ENCODE peak calls at places on chromosomes 3 and 15, in eight cellular contexts. N is pancreas, C is ovary, R is H1, E is cardiac muscle cell, G is HCT116, W is neuronal stem cell, K is GM23248. A is an unnamed sample. For H3K4me1, the result is how much of the 10 kb centered on the place peaks cover.

GRCh38 chr3:111691293-111691909 is 96.3 kb upstream of the ZBED2 start:
- DNase-seq in N (no peak), C (no peak), R (no peak), E (peak), G (no peak), W (no peak), K (peak), A (peak)

GRCh38 chr3:167653750-167654149 is at the start of gene WDR49:
- DNase-seq in N (no peak), C (no peak), R (peak), E (no peak), G (no peak), W (peak), K (no peak), A (no peak)

GRCh38 chr15:44045661-44046060 is 149.4 kb downstream of the FRMD5 start:
- DNase-seq in N (no peak), C (no peak), R (no peak), E (no peak), G (no peak), W (no peak), K (no peak), A (no peak)

GRCh38 chr15:89356634-89357298 is 22.1 kb upstream of the POLG start:
- DNase-seq in N (no peak), C (no peak), R (no peak), E (no peak), G (no peak), W (no peak), K (peak), A (peak)

GRCh38 chr15:64636541-64636940 is 138.8 kb downstream of the RBPMS2 start:
- DNase-seq in N (no peak), C (no peak), R (no peak), E (no peak), G (no peak), W (no peak), K (no peak), A (no peak)

GRCh38 chr3:171177056-171177455 is 150.5 kb upstream of the SLC2A2 start:
- DNase-seq in N (no peak), C (no peak), R (no peak), E (no peak), G (no peak), W (no peak), K (no peak), A (no peak)

GRCh38 chr15:61337541-61337940 is 108.4 kb upstream of the RORA start:
- DNase-seq in N (no peak), C (no peak), R (no peak), E (no peak), G (no peak), W (no peak), K (no peak), A (no peak)

GRCh38 chr3:123120546-123120945 is 53.7 kb downstream of the PDIA5 start:
- DNase-seq in N (no peak), C (no peak), R (no peak), E (no peak), G (no peak), W (no peak), K (no peak), A (no peak)

GRCh38 chr3:46386206-46386605 is 15.5 kb downstream of the CCR5 start:
- DNase-seq in N (no peak), C (no peak), R (no peak), E (no peak), G (peak), W (no peak), K (peak), A (no peak)

GRCh38 chr3:157922614-157923013 is 183.6 kb downstream of the SHOX2 start:
- DNase-seq in N (no peak), C (no peak), R (no peak), E (no peak), G (no peak), W (no peak), K (no peak), A (no peak)

GRCh38 chr3:169171739-169172138 is 491.8 kb downstream of the MECOM start:
- DNase-seq in N (no peak), C (no peak), R (no peak), E (no peak), G (no peak), W (no peak), K (peak), A (peak)

GRCh38 chr3:194541483-194541882 is 54.7 kb upstream of the ATP13A3 start:
- DNase-seq in N (no peak), C (no peak), R (no peak), E (no peak), G (no peak), W (no peak), K (no peak), A (no peak)

GRCh38 chr3:70064194-70064787 is 64.8 kb downstream of the SAMMSON start:
- DNase-seq in N (no peak), C (no peak), R (no peak), E (peak), G (peak), W (peak), K (peak), A (peak)

GRCh38 chr15:71598741-71599140 is 211.6 kb upstream of the NR2E3 start:
- DNase-seq in N (no peak), C (no peak), R (no peak), E (no peak), G (no peak), W (no peak), K (no peak), A (no peak)

GRCh38 chr3:109337393-109337792 is at the start of gene DPPA4:
- DNase-seq in N (no peak), C (no peak), R (no peak), E (no peak), G (no peak), W (no peak), K (no peak), A (no peak)

GRCh38 chr15:50003786-50004334 is 115.2 kb downstream of the ATP8B4 start:
- DNase-seq in N (peak), C (peak), R (peak), E (peak), G (peak), W (peak), K (peak), A (peak)

GRCh38 chr15:56698268-56698667 is 35.0 kb downstream of the ZNF280D start:
- DNase-seq in N (no peak), C (no peak), R (no peak), E (no peak), G (no peak), W (no peak), K (no peak), A (no peak)

GRCh38 chr3:188400494-188401243 is 246.7 kb downstream of the LPP start:
- DNase-seq in N (no peak), C (no peak), R (no peak), E (no peak), G (no peak), W (no peak), K (no peak), A (no peak)

GRCh38 chr3:195270350-195271115 is 426 bp downstream of the XXYLT1 start:
- DNase-seq in N (peak), C (peak), R (no peak), E (peak), G (peak), W (peak), K (peak), A (peak)

GRCh38 chr15:50148362-50148963 is 29.4 kb upstream of the ATP8B4 start:
- DNase-seq in N (no peak), C (no peak), R (peak), E (peak), G (peak), W (peak), K (peak), A (no peak)

GRCh38 chr3:185823280-185824044 is 1.4 kb downstream of the IGF2BP2 start:
- DNase-seq in N (peak), C (peak), R (no peak), E (peak), G (no peak), W (no peak), K (peak), A (peak)

GRCh38 chr3:15637131-15637951 is 35.8 kb downstream of the BTD start:
- DNase-seq in N (no peak), C (no peak), R (no peak), E (no peak), G (no peak), W (no peak), K (no peak), A (no peak)

GRCh38 chr3:14435175-14436011 is 33.0 kb downstream of the SLC6A6 start:
- DNase-seq in N (no peak), C (no peak), R (no peak), E (no peak), G (no peak), W (no peak), K (peak), A (no peak)

GRCh38 chr3:11558461-11558903 is 85.2 kb downstream of the VGLL4 start:
- DNase-seq in N (peak), C (peak), R (no peak), E (no peak), G (no peak), W (no peak), K (no peak), A (peak)

GRCh38 chr3:189921770-189922169 is 198.9 kb downstream of the P3H2 start:
- DNase-seq in N (no peak), C (no peak), R (no peak), E (no peak), G (no peak), W (no peak), K (no peak), A (no peak)

GRCh38 chr3:66492672-66493071 is 8.2 kb downstream of the LRIG1 start:
- DNase-seq in N (no peak), C (no peak), R (no peak), E (no peak), G (no peak), W (no peak), K (no peak), A (no peak)

GRCh38 chr3:50474717-50475116 is 28.7 kb downstream of the CACNA2D2 start:
- DNase-seq in N (peak), C (no peak), R (no peak), E (no peak), G (no peak), W (no peak), K (peak), A (peak)

GRCh38 chr15:94238539-94239118 is 7.3 kb downstream of the MCTP2 start:
- DNase-seq in N (no peak), C (no peak), R (no peak), E (no peak), G (no peak), W (no peak), K (no peak), A (no peak)
- H3K4me1 ChIP-seq in N (under half), C (under half), R (under half), E (under half), G (under half), W (under half), K (under half), A (under half)

GRCh38 chr3:8503871-8504610 is 2.4 kb downstream of the LMCD1 start:
- DNase-seq in N (no peak), C (no peak), R (no peak), E (no peak), G (no peak), W (no peak), K (no peak), A (no peak)
- H3K4me1 ChIP-seq in N (under half), C (under half), R (under half), E (under half), G (under half), W (under half), K (half or more), A (half or more)

GRCh38 chr3:149605902-149606301 is 51.9 kb downstream of the WWTR1 start:
- DNase-seq in N (no peak), C (no peak), R (no peak), E (no peak), G (no peak), W (no peak), K (peak), A (peak)
- H3K4me1 ChIP-seq in N (under half), C (under half), R (under half), E (under half), G (half or more), W (under half), K (half or more), A (half or more)

DNA sequence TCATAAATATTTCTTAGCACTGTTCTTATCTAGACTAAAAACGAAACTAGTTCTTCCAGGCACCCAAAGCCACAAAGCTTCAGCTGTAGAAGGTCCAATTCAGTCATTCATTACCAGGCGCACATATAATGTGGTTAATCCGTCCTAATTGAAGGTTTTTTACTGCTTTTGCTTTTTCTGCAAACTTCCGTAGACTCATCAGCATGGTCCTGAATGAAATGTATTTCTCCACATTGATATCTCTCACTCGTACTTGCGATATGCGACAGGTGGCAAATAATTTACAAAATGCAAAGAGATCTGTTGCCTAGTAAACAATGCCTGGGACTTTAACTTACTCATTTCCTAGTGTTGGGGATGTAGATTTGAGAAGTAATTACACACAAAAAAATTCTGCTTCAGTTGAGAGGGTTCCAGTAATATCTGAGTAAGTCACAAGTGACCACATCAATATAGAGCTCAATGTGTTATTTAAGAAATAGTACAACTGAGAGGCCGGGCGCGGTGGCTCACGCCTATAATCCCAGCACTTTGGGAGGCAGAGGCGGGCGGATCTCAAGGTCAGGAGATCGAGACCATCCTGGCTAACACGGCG is 75.0 kb upstream of the MBNL1 start:
- DNase-seq in N (no peak), C (no peak), R (no peak), E (no peak), G (no peak), W (no peak), K (no peak), A (peak)
- H3K4me1 ChIP-seq in N (under half), C (under half), R (under half), E (under half), G (under half), W (under half), K (under half), A (under half)